ENCODE peak calls at places on chromosomes 12 and 14, in four cellular contexts. K is ureter; U is stimulated activated CD4-positive, alpha-beta T cell treated with anti-CD3 and anti-CD28 coated beads, Interleukin-15, amount 100 ng/mL, for 1 hour; N is CD4-positive, alpha-beta memory T cell. C is an unnamed sample.

GRCh38 chr12:67220065-67220464 is 49.1 kb upstream of the CAND1 start:
- DNase-seq in K (no peak), U (no peak), N (no peak), C (no peak)

GRCh38 chr12:112907415-112908157 is 824 bp downstream of the OAS1 start:
- DNase-seq in K (no peak), U (no peak), N (no peak), C (no peak)

GRCh38 chr14:38548091-38548490 is 292.2 kb upstream of the CLEC14A start:
- DNase-seq in K (no peak), U (no peak), N (no peak), C (no peak)

GRCh38 chr12:64900540-64900939 is 76.1 kb downstream of the TBC1D30 start:
- DNase-seq in K (no peak), U (no peak), N (no peak), C (no peak)

GRCh38 chr12:71070416-71071155 is 87.2 kb downstream of the TSPAN8 start:
- DNase-seq in K (no peak), U (no peak), N (no peak), C (no peak)

GRCh38 chr12:49201595-49202295 is 12.9 kb upstream of the TUBA1A start:
- DNase-seq in K (no peak), U (no peak), N (no peak), C (no peak)

GRCh38 chr14:95561001-95561412 is 26.2 kb downstream of the GLRX5 start:
- DNase-seq in K (peak; percentile 90), U (peak; percentile 59), N (peak; percentile 79), C (peak; percentile 79)

GRCh38 chr14:103372017-103372416 is 13.2 kb upstream of the MARK3 start:
- DNase-seq in K (no peak), U (no peak), N (no peak), C (no peak)

GRCh38 chr12:86683568-86683991 is 427.4 kb upstream of the MGAT4C start:
- DNase-seq in K (no peak), U (no peak), N (no peak), C (no peak)

GRCh38 chr12:64203036-64203435 is 19.1 kb downstream of the KICS2 start:
- DNase-seq in K (no peak), U (no peak), N (no peak), C (no peak)

GRCh38 chr12:94092516-94093241 is 55.7 kb upstream of the PLXNC1 start:
- DNase-seq in K (peak; percentile 59), U (no peak), N (no peak), C (no peak)

GRCh38 chr12:39178837-39179236 is 264.1 kb downstream of the KIF21A start:
- DNase-seq in K (no peak), U (no peak), N (no peak), C (no peak)

GRCh38 chr12:117202556-117202955 is 12.3 kb upstream of the FBXO21 start:
- DNase-seq in K (no peak), U (no peak), N (no peak), C (no peak)

GRCh38 chr12:66678640-66679268 is at the start of gene GRIP1:
- DNase-seq in K (no peak), U (no peak), N (no peak), C (no peak)

GRCh38 chr14:31993521-31993941 is 83.6 kb upstream of the ARHGAP5 start:
- DNase-seq in K (no peak), U (no peak), N (no peak), C (no peak)

GRCh38 chr14:65214741-65215140 is 112.4 kb upstream of the MAX start:
- DNase-seq in K (no peak), U (no peak), N (no peak), C (no peak)

GRCh38 chr12:6752181-6752930 is 585 bp downstream of the MLF2 start:
- DNase-seq in K (no peak), U (no peak), N (no peak), C (no peak)

GRCh38 chr12:26422839-26423398 is 227.5 kb downstream of the SSPN start:
- DNase-seq in K (no peak), U (no peak), N (no peak), C (no peak)

C was measured in activated B cell treated with CpG ODN at 0.5 μM for 24 hours.